ENCODE peak calls at places on chromosomes 6 and 20, in seven cellular contexts. X is PC-3, N is lower lobe of right lung, C is Right ventricle myocardium inferior, Z is occipital lobe, M is tibial nerve, B is lower leg skin. H is an unnamed sample.

GRCh38 chr6:107318100-107318736 is 141.1 kb downstream of the PDSS2 start:
- DNase-seq in X (peak), N (peak), C (no peak), Z (no peak), M (no peak), B (no peak), H (peak)

GRCh38 chr6:53326372-53327016 is 22.3 kb downstream of the ELOVL5 start:
- DNase-seq in X (peak), N (no peak), C (peak), Z (peak), M (no peak), B (peak), H (peak)

GRCh38 chr20:33099842-33100538 is 20.5 kb downstream of the BPIFB4 start:
- DNase-seq in X (peak), N (no peak), C (no peak), Z (no peak), M (no peak), B (no peak), H (peak)

GRCh38 chr20:19506021-19506420 is 252.0 kb upstream of the RIN2 start:
- DNase-seq in X (no peak), N (no peak), C (no peak), Z (no peak), M (no peak), B (no peak), H (no peak)

GRCh38 chr6:26578741-26579140 is 18.0 kb upstream of the ABT1 start:
- DNase-seq in X (no peak), N (no peak), C (no peak), Z (no peak), M (no peak), B (no peak), H (no peak)

GRCh38 chr20:8875586-8875985 is 193.3 kb upstream of the PLCB4 start:
- DNase-seq in X (peak), N (no peak), C (no peak), Z (no peak), M (no peak), B (no peak), H (no peak)

GRCh38 chr6:72649032-72649984 is 27.4 kb downstream of the KCNQ5 start:
- DNase-seq in X (peak), N (no peak), C (no peak), Z (no peak), M (no peak), B (no peak), H (peak)

GRCh38 chr6:52399511-52400315 is 20.4 kb upstream of the EFHC1 start:
- DNase-seq in X (peak), N (no peak), C (no peak), Z (no peak), M (no peak), B (no peak), H (peak)

GRCh38 chr20:341682-342081 is 5.2 kb upstream of the NRSN2 start:
- DNase-seq in X (peak), N (no peak), C (no peak), Z (no peak), M (no peak), B (no peak), H (no peak)

GRCh38 chr6:107741191-107741680 is 82.9 kb downstream of the SCML4 start:
- DNase-seq in X (no peak), N (no peak), C (no peak), Z (no peak), M (no peak), B (no peak), H (no peak)

GRCh38 chr6:127458817-127459216 is 372 bp downstream of the KIAA0408 start:
- DNase-seq in X (peak), N (peak), C (peak), Z (no peak), M (no peak), B (peak), H (no peak)

GRCh38 chr6:163902993-163903392 is 488.5 kb downstream of the QKI start:
- DNase-seq in X (no peak), N (no peak), C (no peak), Z (no peak), M (no peak), B (no peak), H (no peak)

GRCh38 chr6:5249451-5250122 is 11.2 kb downstream of the LYRM4 start:
- DNase-seq in X (peak), N (no peak), C (no peak), Z (no peak), M (no peak), B (no peak), H (no peak)

GRCh38 chr6:121522265-121522664 is 86.8 kb downstream of the GJA1 start:
- DNase-seq in X (peak), N (no peak), C (no peak), Z (no peak), M (no peak), B (peak), H (peak)

GRCh38 chr6:57224769-57225515 is 2.8 kb upstream of the RAB23 start:
- DNase-seq in X (peak), N (no peak), C (no peak), Z (no peak), M (no peak), B (no peak), H (no peak)

GRCh38 chr6:79913369-79913768 is 34.0 kb downstream of the ELOVL4 start:
- DNase-seq in X (no peak), N (no peak), C (no peak), Z (no peak), M (no peak), B (no peak), H (no peak)